ENCODE peak calls at places on chromosomes 5 and 9, in seven cellular contexts. Z is body of pancreas, X is Panc1, N is OCI-LY7, L is transverse colon, O is fibroblast of mammary gland, I is cardiac muscle cell. F is an unnamed sample.

GRCh38 chr5:15946026-15946425 is 233.6 kb downstream of the MARCHF11 start:
- DNase-seq in X (no peak), L (no peak), N (no peak), Z (no peak), I (no peak), O (no peak), F (no peak)

GRCh38 chr9:104085538-104085937 is 8.6 kb upstream of the SMC2 start:
- DNase-seq in I (no peak), O (no peak), X (no peak), N (no peak), L (no peak), Z (no peak), F (no peak)

GRCh38 chr9:81989700-81990099 is 1.1 kb downstream of the SPATA31D1 start:
- DNase-seq in I (no peak), N (no peak), X (no peak), Z (no peak), O (no peak), L (no peak), F (no peak)

GRCh38 chr5:132787076-132787475 is 10.0 kb upstream of the SEPTIN8 start:
- DNase-seq in L (no peak), I (no peak), X (no peak), Z (no peak), N (no peak), O (peak), F (no peak)

GRCh38 chr5:158383485-158383884 is 524.5 kb upstream of the CLINT1 start:
- DNase-seq in N (no peak), I (no peak), Z (no peak), X (no peak), O (no peak), L (no peak), F (no peak)

GRCh38 chr9:6415266-6415665 is 2.3 kb downstream of the UHRF2 start:
- DNase-seq in O (peak), X (no peak), L (no peak), Z (no peak), N (peak), I (no peak), F (peak)

GRCh38 chr5:935510-936084 is 42.9 kb downstream of the TRIP13 start:
- DNase-seq in I (no peak), X (no peak), L (no peak), Z (no peak), N (no peak), O (no peak), F (no peak)

GRCh38 chr5:128111818-128112448 is 28.4 kb downstream of the SLC12A2 start:
- DNase-seq in N (no peak), L (no peak), I (no peak), O (peak), Z (no peak), X (no peak), F (no peak)

GRCh38 chr5:61767231-61768080 is 435.4 kb downstream of the ZSWIM6 start:
- DNase-seq in L (no peak), X (no peak), N (no peak), Z (no peak), I (no peak), O (no peak), F (no peak)

GRCh38 chr5:10690460-10690859 is 70.6 kb downstream of the DAP start:
- DNase-seq in X (no peak), Z (no peak), I (no peak), N (no peak), L (no peak), O (no peak), F (no peak)

GRCh38 chr5:60196382-60197113 is 303.0 kb upstream of the PDE4D start:
- DNase-seq in X (no peak), Z (no peak), L (no peak), N (no peak), O (peak), I (no peak), F (no peak)

GRCh38 chr5:134530375-134531077 is 5.1 kb downstream of the JADE2 start:
- DNase-seq in L (no peak), Z (peak), I (no peak), X (no peak), N (no peak), O (no peak), F (no peak)

GRCh38 chr9:104907278-104907951 is 20.5 kb downstream of the ABCA1 start:
- DNase-seq in N (no peak), X (no peak), L (no peak), Z (no peak), I (no peak), O (peak), F (no peak)

GRCh38 chr5:43041669-43042175 is 1.6 kb upstream of the ANXA2R start:
- DNase-seq in Z (peak), O (peak), L (peak), N (peak), X (peak), I (peak), F (peak)

GRCh38 chr5:149203896-149204544 is 62.7 kb downstream of the ABLIM3 start:
- DNase-seq in X (no peak), L (no peak), O (peak), I (no peak), N (no peak), Z (no peak), F (no peak)

GRCh38 chr5:179413086-179413690 is 67.9 kb upstream of the ADAMTS2 start:
- DNase-seq in N (no peak), L (no peak), X (no peak), Z (no peak), I (no peak), O (no peak), F (no peak)

GRCh38 chr9:95077766-95078382 is 239.6 kb downstream of the FANCC start:
- DNase-seq in N (no peak), I (no peak), L (no peak), Z (peak), X (no peak), O (no peak), F (no peak)

GRCh38 chr5:179806250-179807045 is at the start of gene MGAT4B:
- DNase-seq in I (peak), L (peak), X (no peak), Z (peak), O (peak), N (peak), F (peak)

GRCh38 chr9:34370970-34371880 is 5.5 kb downstream of the MYORG start:
- DNase-seq in X (no peak), I (no peak), Z (no peak), N (no peak), O (no peak), L (no peak), F (no peak)

GRCh38 chr5:169350759-169351240 is 49.9 kb upstream of the SLIT3 start:
- DNase-seq in O (peak), N (no peak), Z (no peak), L (no peak), X (peak), I (no peak), F (no peak)

GRCh38 chr5:6820851-6821479 is 107.7 kb downstream of the TENT4A start:
- DNase-seq in I (peak), Z (peak), O (peak), X (peak), N (peak), L (peak), F (peak)

GRCh38 chr9:98372077-98372812 is 116.8 kb upstream of the TBC1D2 start:
- DNase-seq in Z (no peak), O (no peak), X (no peak), I (no peak), L (no peak), N (no peak), F (no peak)

GRCh38 chr9:126704157-126704941 is 90.6 kb downstream of the LMX1B start:
- DNase-seq in Z (no peak), I (no peak), X (no peak), O (peak), L (no peak), N (no peak), F (no peak)

GRCh38 chr5:120632430-120632829 is 168.3 kb downstream of the PRR16 start:
- DNase-seq in L (no peak), N (no peak), I (no peak), X (no peak), O (no peak), Z (no peak), F (no peak)

GRCh38 chr9:113621309-113621791 is 157.8 kb downstream of the RGS3 start:
- DNase-seq in O (peak), N (no peak), X (no peak), Z (peak), L (peak), I (no peak), F (no peak)

GRCh38 chr5:40879163-40879942 is 29.9 kb upstream of the C7 start:
- DNase-seq in O (peak), L (no peak), N (peak), Z (no peak), I (peak), X (peak), F (peak)

GRCh38 chr5:96857924-96858323 is 18.4 kb upstream of the ERAP2 start:
- DNase-seq in I (no peak), O (no peak), X (no peak), L (no peak), Z (no peak), N (no peak), F (no peak)

GRCh38 chr5:172216345-172216744 is 22.4 kb downstream of the EFCAB9 start:
- DNase-seq in Z (no peak), I (no peak), O (no peak), X (no peak), N (no peak), L (no peak), F (no peak)

GRCh38 chr9:71766663-71767062 is 1.6 kb downstream of the CEMIP2 start:
- DNase-seq in L (no peak), X (no peak), I (no peak), Z (no peak), O (no peak), N (no peak), F (peak)
- H3K4me3 ChIP-seq in L (peak), X (peak), I (peak), Z (peak), O (peak), N (no peak), F (no peak)

DNA sequence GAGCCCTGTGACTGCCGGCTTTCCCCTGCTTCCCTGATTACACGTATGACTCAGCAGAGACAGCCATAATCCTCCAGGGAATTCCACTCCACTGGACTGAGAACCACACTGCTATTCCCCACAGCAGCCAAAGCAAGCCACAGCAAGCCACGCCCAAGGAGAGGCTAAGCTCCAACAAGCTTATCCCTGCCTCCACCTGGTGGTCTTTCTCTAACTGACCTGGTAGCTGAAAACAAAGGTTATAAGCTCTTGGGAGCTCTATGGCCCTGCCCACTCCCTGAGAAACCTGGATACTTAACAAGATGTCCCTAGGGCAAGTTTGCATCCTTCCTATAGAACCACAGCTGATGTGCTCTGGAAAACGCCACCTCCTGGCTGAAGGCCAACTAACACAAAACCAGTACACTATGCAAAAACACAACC is 613.7 kb upstream of the CDH18 start:
- DNase-seq in O (peak), X (no peak), I (no peak), N (no peak), L (no peak), Z (no peak), F (no peak)
- TF ChIP-seq CTCF in O (no peak), X (no peak), I (peak), N (peak), L (no peak), Z (no peak), F (no peak)

DNA sequence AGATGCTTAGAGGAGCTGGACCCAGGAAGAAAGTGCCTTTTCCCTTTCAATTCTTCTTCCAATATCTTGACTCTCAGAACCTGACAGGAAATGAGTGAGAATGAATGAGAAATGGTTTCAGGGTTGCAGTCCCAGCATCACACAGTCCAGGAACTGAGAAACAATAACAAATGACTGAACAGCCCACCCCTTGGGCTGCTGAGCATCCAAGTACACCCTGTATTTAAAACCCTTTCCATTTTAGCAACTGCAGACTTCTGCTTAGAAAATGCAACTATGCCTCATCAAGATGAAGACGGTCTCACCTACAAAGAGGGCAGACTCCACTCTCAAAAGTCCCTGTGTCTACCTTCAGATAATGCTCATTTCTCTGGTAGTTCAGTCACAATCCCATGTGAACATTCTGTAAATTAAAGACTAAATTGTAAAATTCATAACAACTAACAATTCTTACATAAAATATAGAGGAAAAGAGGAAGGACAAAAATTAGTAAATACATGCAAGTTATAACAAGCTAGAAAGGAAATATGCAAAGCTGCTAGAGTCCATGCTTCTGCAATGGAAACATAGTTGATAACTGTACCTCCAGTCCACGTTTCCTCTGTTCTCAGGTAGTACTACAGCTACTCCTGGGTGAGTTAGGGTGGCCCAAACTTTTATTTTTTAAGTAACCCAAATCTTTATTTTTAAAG is 316.5 kb downstream of the ICE1 start:
- DNase-seq in L (no peak), O (no peak), N (peak), I (no peak), Z (no peak), X (no peak), F (peak)
- H3K4me3 ChIP-seq in L (no peak), O (no peak), N (no peak), I (no peak), Z (no peak), X (no peak), F (no peak)

GRCh38 chr5:146947181-146947941 is 68.8 kb upstream of the PPP2R2B start:
- DNase-seq in I (peak), N (peak), Z (peak), X (no peak), O (peak), L (no peak), F (peak)
- TF ChIP-seq CTCF in I (peak), N (peak), Z (no peak), X (peak), O (peak), L (no peak), F (no peak)